ENCODE peak calls at places on chromosomes 1 and 21, in eight cellular contexts. Y is T-helper 17 cell, U is left lung, I is A172, B is vagina, F is AG08395, X is hepatocyte, O is head of caudate nucleus. G is an unnamed sample.
A peak's percentile ranks its signal among the peaks of the same experiment; 100 is the strongest.

GRCh38 chr1:160954158-160955104 is at the start of gene ITLN2:
- DNase-seq in I (peak; percentile 45), B (no peak), U (no peak), F (peak; percentile 45), O (no peak), Y (no peak), X (peak; percentile 65), G (no peak)

GRCh38 chr1:216281757-216282156 is 141.5 kb downstream of the USH2A start:
- DNase-seq in U (no peak), I (no peak), F (no peak), O (no peak), Y (no peak), B (no peak), X (no peak), G (no peak)

GRCh38 chr1:83583351-83584014 is 415.4 kb downstream of the TTLL7 start:
- DNase-seq in F (no peak), I (peak; percentile 0), U (no peak), Y (no peak), B (no peak), O (no peak), X (peak; percentile 21), G (no peak)

GRCh38 chr21:39599191-39599966 is 13.4 kb upstream of the B3GALT5 start:
- DNase-seq in Y (no peak), F (no peak), U (no peak), X (no peak), I (no peak), O (no peak), B (no peak), G (no peak)

GRCh38 chr1:178399177-178399728 is 97.5 kb downstream of the CLEC20A start:
- DNase-seq in I (no peak), B (no peak), X (no peak), F (no peak), O (no peak), U (no peak), Y (no peak), G (no peak)

GRCh38 chr1:6761338-6761737 is 23.9 kb upstream of the CAMTA1 start:
- DNase-seq in B (no peak), X (no peak), I (no peak), O (no peak), F (no peak), U (no peak), Y (no peak), G (no peak)

GRCh38 chr1:85623061-85623471 is 42.5 kb downstream of the CCN1 start:
- DNase-seq in I (peak; percentile 66), X (no peak), O (no peak), B (no peak), U (no peak), F (peak; percentile 72), Y (no peak), G (no peak)

GRCh38 chr1:8705104-8705503 is 112.3 kb downstream of the RERE start:
- DNase-seq in F (no peak), I (no peak), U (no peak), X (no peak), Y (no peak), O (no peak), B (no peak), G (no peak)

GRCh38 chr1:39394059-39394458 is 97.4 kb upstream of the BMP8A start:
- DNase-seq in Y (no peak), O (no peak), U (no peak), I (no peak), B (no peak), X (no peak), F (no peak), G (no peak)

GRCh38 chr21:45867041-45867630 is 114.4 kb upstream of the COL6A1 start:
- DNase-seq in F (no peak), B (no peak), X (no peak), Y (no peak), U (no peak), I (no peak), O (no peak), G (no peak)

GRCh38 chr1:147486876-147487656 is 54.2 kb upstream of the BCL9 start:
- DNase-seq in O (no peak), U (no peak), X (no peak), I (no peak), F (no peak), B (no peak), Y (no peak), G (no peak)

GRCh38 chr1:5978452-5978851 is 13.8 kb downstream of the NPHP4 start:
- DNase-seq in Y (no peak), I (no peak), B (no peak), O (no peak), X (no peak), F (no peak), U (no peak), G (no peak)

GRCh38 chr1:98028800-98029199 is 108.0 kb upstream of the DPYD start:
- DNase-seq in I (peak; percentile 45), U (no peak), X (no peak), Y (no peak), O (no peak), B (no peak), F (no peak), G (no peak)

GRCh38 chr1:67997746-67998145 is 52.7 kb downstream of the DIRAS3 start:
- DNase-seq in Y (no peak), X (no peak), I (no peak), B (no peak), F (no peak), U (no peak), O (no peak), G (no peak)

GRCh38 chr1:236534164-236534651 is 10.4 kb downstream of the LGALS8 start:
- DNase-seq in B (no peak), U (no peak), F (peak; percentile 60), Y (no peak), I (peak; percentile 66), X (no peak), O (no peak), G (no peak)

GRCh38 chr21:27212444-27212843 is 245.6 kb upstream of the ADAMTS5 start:
- DNase-seq in Y (no peak), X (no peak), I (no peak), B (no peak), U (no peak), O (no peak), F (no peak), G (no peak)

GRCh38 chr1:234091065-234091401 is 186.6 kb downstream of the SLC35F3 start:
- DNase-seq in B (no peak), F (no peak), O (no peak), U (no peak), X (no peak), Y (no peak), I (no peak), G (no peak)

GRCh38 chr1:3465091-3465934 is 10.8 kb downstream of the ARHGEF16 start:
- DNase-seq in U (no peak), O (no peak), B (no peak), F (no peak), Y (no peak), X (no peak), I (no peak), G (no peak)

GRCh38 chr1:234601217-234602017 is 8.6 kb downstream of the IRF2BP2 start:
- DNase-seq in F (no peak), U (no peak), B (no peak), I (peak; percentile 53), O (no peak), Y (peak; percentile 19), X (peak; percentile 54), G (no peak)

GRCh38 chr1:30190481-30191153 is 532.8 kb downstream of the MATN1 start:
- DNase-seq in X (no peak), U (no peak), I (no peak), O (no peak), Y (no peak), F (no peak), B (no peak), G (no peak)

GRCh38 chr1:166082601-166083000 is 84.2 kb downstream of the FAM78B start:
- DNase-seq in O (no peak), B (no peak), Y (no peak), X (no peak), F (no peak), I (no peak), U (no peak), G (no peak)

GRCh38 chr1:241470908-241471610 is 48.5 kb downstream of the FH start:
- DNase-seq in Y (no peak), O (no peak), F (no peak), X (no peak), U (no peak), I (no peak), B (no peak), G (no peak)

GRCh38 chr1:217273866-217274265 is 357.0 kb downstream of the GPATCH2 start:
- DNase-seq in X (no peak), I (no peak), U (no peak), Y (no peak), B (no peak), F (no peak), O (no peak), G (no peak)

GRCh38 chr1:109113787-109114568 is at the start of gene ELAPOR1:
- DNase-seq in B (no peak), O (peak; percentile 85), I (no peak), X (peak; percentile 60), F (no peak), Y (peak; percentile 90), U (peak; percentile 76), G (peak; percentile 53)

GRCh38 chr1:43306688-43307457 is 6.1 kb downstream of the TIE1 start:
- DNase-seq in O (no peak), I (no peak), Y (no peak), X (no peak), U (peak; percentile 38), F (no peak), B (no peak), G (no peak)

G was measured in hypothalamus.